ENCODE peak calls at places on chromosomes 5 and 9, in seven cellular contexts. P is H1, Z is IMR-90, Q is H9, R is neuronal stem cell, W is mesenchymal stem cell, E is trophoblast cell. D is an unnamed sample. For H3K27me3, the result is how much of the 10 kb centered on the place peaks cover.

GRCh38 chr5:41610402-41610801 is 100.0 kb upstream of the PLCXD3 start:
- DNase-seq in R (no peak), Q (no peak), Z (no peak), E (no peak), W (no peak), P (no peak), D (no peak)

GRCh38 chr9:104805441-104805840 is 41.5 kb downstream of the NIPSNAP3B start:
- DNase-seq in E (no peak), Z (no peak), W (no peak), P (no peak), Q (no peak), R (no peak), D (no peak)

GRCh38 chr5:159022178-159022556 is 77.5 kb downstream of the EBF1 start:
- DNase-seq in R (no peak), P (no peak), Q (no peak), Z (peak), E (no peak), W (peak), D (no peak)

GRCh38 chr5:142275496-142275895 is 49.3 kb downstream of the SPRY4 start:
- DNase-seq in P (no peak), R (no peak), Z (no peak), W (no peak), Q (no peak), E (no peak), D (no peak)

GRCh38 chr9:128091571-128091970 is 23.5 kb downstream of the SLC25A25 start:
- DNase-seq in Q (no peak), W (no peak), R (no peak), P (no peak), Z (no peak), E (no peak), D (no peak)

GRCh38 chr5:147752666-147753290 is 29.8 kb downstream of the JAKMIP2 start:
- DNase-seq in R (no peak), Z (no peak), W (peak), P (no peak), E (no peak), Q (no peak), D (no peak)

GRCh38 chr5:40879163-40879942 is 29.9 kb upstream of the C7 start:
- DNase-seq in W (peak), E (no peak), Z (peak), P (no peak), Q (no peak), R (no peak), D (peak)

GRCh38 chr9:27110181-27110580 is 1.2 kb downstream of the TEK start:
- DNase-seq in P (no peak), R (no peak), Q (no peak), E (no peak), Z (no peak), W (peak), D (no peak)

GRCh38 chr5:137304227-137304874 is 194.8 kb downstream of the SPOCK1 start:
- DNase-seq in Z (no peak), E (no peak), P (no peak), W (no peak), Q (no peak), R (no peak), D (no peak)

GRCh38 chr5:43602818-43603534 is at the start of gene NNT:
- DNase-seq in P (no peak), Q (peak), R (peak), W (peak), Z (peak), E (peak), D (peak)

GRCh38 chr5:124263680-124264491 is 482.6 kb downstream of the ZNF608 start:
- DNase-seq in W (peak), Z (no peak), Q (peak), R (peak), P (peak), E (no peak), D (peak)

GRCh38 chr5:153658151-153658550 is 167.7 kb downstream of the GRIA1 start:
- DNase-seq in W (no peak), Q (no peak), Z (no peak), P (no peak), E (no peak), R (peak), D (peak)

GRCh38 chr5:104573979-104574709 is 1011.6 kb upstream of the NUDT12 start:
- DNase-seq in Z (no peak), W (no peak), R (no peak), Q (no peak), E (no peak), P (no peak), D (no peak)

GRCh38 chr9:108994695-108995094 is 18.6 kb downstream of the CTNNAL1 start:
- DNase-seq in Z (peak), P (no peak), Q (no peak), W (no peak), E (no peak), R (no peak), D (no peak)

GRCh38 chr9:38017149-38017884 is 51.7 kb downstream of the SHB start:
- DNase-seq in W (peak), P (peak), R (peak), E (no peak), Q (peak), Z (peak), D (peak)

GRCh38 chr5:156103116-156103860 is 223.7 kb upstream of the SGCD start:
- DNase-seq in Q (no peak), E (no peak), R (no peak), Z (no peak), P (no peak), W (no peak), D (no peak)

GRCh38 chr9:72355153-72355552 is 9.9 kb downstream of the ZFAND5 start:
- DNase-seq in Q (no peak), R (no peak), P (no peak), W (peak), Z (no peak), E (no peak), D (no peak)

GRCh38 chr5:60161340-60161934 is 267.9 kb upstream of the PDE4D start:
- DNase-seq in P (no peak), Z (peak), E (peak), W (peak), R (no peak), Q (no peak), D (peak)

GRCh38 chr9:2559212-2560152 is 62.1 kb upstream of the VLDLR start:
- DNase-seq in W (peak), E (peak), P (no peak), Z (peak), Q (no peak), R (no peak), D (peak)

GRCh38 chr9:33287087-33287490 is 3.2 kb upstream of the NFX1 start:
- DNase-seq in R (no peak), E (peak), Z (peak), P (no peak), Q (peak), W (peak), D (peak)

GRCh38 chr5:8396756-8397155 is 527.8 kb downstream of the MTRR start:
- DNase-seq in W (no peak), Z (peak), E (no peak), R (no peak), Q (no peak), P (no peak), D (no peak)

GRCh38 chr5:69050214-69050613 is 43.6 kb upstream of the SLC30A5 start:
- DNase-seq in R (no peak), P (no peak), W (no peak), Q (no peak), E (no peak), Z (no peak), D (no peak)

GRCh38 chr5:69049151-69049550 is 44.7 kb upstream of the SLC30A5 start:
- DNase-seq in P (no peak), Z (no peak), R (no peak), Q (no peak), E (peak), W (peak), D (no peak)

GRCh38 chr5:69048233-69048632 is 45.6 kb upstream of the SLC30A5 start:
- DNase-seq in Q (no peak), Z (no peak), E (no peak), R (no peak), W (no peak), P (no peak), D (peak)

GRCh38 chr5:69049796-69050195 is 44.0 kb upstream of the SLC30A5 start:
- DNase-seq in W (no peak), E (no peak), Q (no peak), Z (no peak), P (no peak), R (no peak), D (no peak)

DNA sequence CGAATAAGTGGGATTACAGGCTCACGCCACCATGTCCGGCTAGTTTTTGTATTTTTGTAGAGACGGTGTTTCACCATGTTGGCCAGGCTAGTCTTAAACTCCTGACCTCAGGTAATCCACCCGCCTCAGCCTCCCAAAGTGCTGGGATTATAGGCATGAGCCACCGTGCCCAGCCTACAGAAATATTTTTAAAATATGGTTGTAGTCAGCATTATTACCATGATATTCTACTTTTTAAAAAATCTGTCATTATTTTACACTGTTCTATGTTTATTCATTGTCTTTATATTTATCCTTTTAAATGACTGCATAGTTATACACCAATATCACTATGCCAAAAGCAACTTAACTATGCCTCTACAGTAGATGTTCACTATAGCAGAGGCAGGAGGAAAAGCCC is 41.6 kb upstream of the SLC30A5 start:
- DNase-seq in W (no peak), R (no peak), P (no peak), E (no peak), Z (no peak), Q (no peak), D (no peak)
- H3K27me3 ChIP-seq in W (under half), R (under half), P (under half), E (under half), Z (under half), Q (under half), D (under half)

GRCh38 chr5:73218552-73219171 is 45.7 kb downstream of the TMEM174 start:
- DNase-seq in E (no peak), P (no peak), W (peak), Z (peak), Q (no peak), R (no peak), D (peak)

GRCh38 chr5:73215525-73215890 is 42.5 kb downstream of the TMEM174 start:
- DNase-seq in P (no peak), W (no peak), Q (no peak), Z (no peak), R (no peak), E (no peak), D (no peak)

GRCh38 chr5:73213566-73213998 is 40.6 kb downstream of the TMEM174 start:
- DNase-seq in Z (peak), P (no peak), W (no peak), E (no peak), R (no peak), Q (no peak), D (no peak)

GRCh38 chr5:73214921-73215490 is 42.0 kb downstream of the TMEM174 start:
- DNase-seq in E (no peak), W (no peak), Q (no peak), Z (no peak), P (no peak), R (no peak), D (no peak)

GRCh38 chr5:73215891-73216610 is 43.1 kb downstream of the TMEM174 start:
- DNase-seq in Z (peak), E (peak), W (peak), R (peak), P (no peak), Q (peak), D (peak)
- H4K8ac ChIP-seq in Z (peak), E (peak), W (peak), R (no peak), P (peak), Q (no peak), D (no peak)

GRCh38 chr9:75499812-75500211 is 390.7 kb upstream of the PCSK5 start:
- DNase-seq in W (no peak), E (no peak), P (no peak), Q (no peak), Z (no peak), R (no peak), D (no peak)
- H2BK120ac ChIP-seq in W (no peak), E (no peak), P (no peak), Q (no peak), Z (no peak), R (no peak), D (no peak)

GRCh38 chr9:124479371-124479770 is 27.8 kb downstream of the NR5A1 start:
- DNase-seq in R (no peak), Q (no peak), P (no peak), E (no peak), Z (no peak), W (no peak), D (no peak)
- H3K27me3 ChIP-seq in R (under half), Q (under half), P (under half), E (under half), Z (half or more), W (half or more), D (under half)

GRCh38 chr5:98957307-98957706 is 28.5 kb upstream of the CHD1 start:
- DNase-seq in R (no peak), P (no peak), W (no peak), Q (no peak), E (no peak), Z (no peak), D (no peak)
- H4K8ac ChIP-seq in R (no peak), P (no peak), W (no peak), Q (no peak), E (no peak), Z (no peak), D (no peak)

GRCh38 chr5:14712666-14713065 is 48.1 kb downstream of the OTULIN start:
- DNase-seq in Q (no peak), R (no peak), E (no peak), Z (no peak), P (no peak), W (no peak), D (no peak)
- H2BK120ac ChIP-seq in Q (no peak), R (no peak), E (no peak), Z (no peak), P (no peak), W (no peak), D (no peak)

GRCh38 chr5:2137444-2138050 is 254.8 kb upstream of the IRX4 start:
- DNase-seq in Z (no peak), P (no peak), W (no peak), Q (peak), E (no peak), R (no peak), D (no peak)
- H3K27me3 ChIP-seq in Z (under half), P (under half), W (under half), Q (under half), E (under half), R (under half), D (under half)

GRCh38 chr5:30930736-30931135 is 262.8 kb upstream of the CDH6 start:
- DNase-seq in Q (no peak), E (no peak), W (no peak), Z (peak), R (no peak), P (no peak), D (no peak)
- H4K8ac ChIP-seq in Q (no peak), E (no peak), W (no peak), Z (no peak), R (no peak), P (no peak), D (no peak)